ENCODE peak calls at places on chromosomes 11 and 22, in eight cellular contexts. E is NCI-H460; H is NCI-H1105; Z is naive thymus-derived CD4-positive, alpha-beta T cell; V is CD4-positive, alpha-beta memory T cell; C is cardiac septum; Q is left ventricle myocardium superior; X is activated CD4-positive, alpha-beta T cell treated with anti-CD3 and anti-CD28 coated beads, Interleukin-2, amount 10 ng/mL, durations not matched to agents 7 days and 5 days. N is an unnamed sample.

GRCh38 chr22:36546092-36546804 is 17.3 kb upstream of the EIF3D start:
- DNase-seq in Q (peak), E (peak), V (no peak), H (peak), C (no peak), Z (no peak), X (peak), N (peak)

GRCh38 chr11:77656362-77656761 is 18.8 kb upstream of the CLNS1A start:
- DNase-seq in Q (no peak), C (no peak), H (no peak), Z (no peak), E (no peak), V (no peak), X (no peak), N (no peak)

GRCh38 chr11:8813658-8814057 is 97.3 kb upstream of the AKIP1 start:
- DNase-seq in X (peak), V (no peak), C (no peak), E (peak), H (peak), Q (peak), Z (no peak), N (peak)

GRCh38 chr11:125315088-125315740 is 150.7 kb downstream of the PKNOX2 start:
- DNase-seq in V (no peak), H (peak), Q (peak), X (no peak), C (peak), Z (no peak), E (no peak), N (no peak)

GRCh38 chr11:74443071-74443864 is 24.1 kb downstream of the KCNE3 start:
- DNase-seq in Q (no peak), H (peak), V (no peak), E (no peak), C (no peak), X (no peak), Z (no peak), N (no peak)

GRCh38 chr11:121291896-121292502 is 572 bp upstream of the SC5D start:
- DNase-seq in Z (no peak), E (no peak), Q (no peak), V (no peak), C (no peak), X (peak), H (peak), N (no peak)

GRCh38 chr22:41448189-41448808 is 1.7 kb upstream of the TOB2 start:
- DNase-seq in Q (peak), C (peak), Z (peak), X (peak), V (peak), E (peak), H (peak), N (peak)

GRCh38 chr11:16738949-16739262 is 459 bp downstream of the C11orf58 start:
- DNase-seq in Z (no peak), E (no peak), X (no peak), H (no peak), V (no peak), C (no peak), Q (no peak), N (no peak)

GRCh38 chr11:61021661-61022212 is 50.3 kb downstream of the CD6 start:
- DNase-seq in C (no peak), E (no peak), X (peak), H (no peak), Q (peak), V (peak), Z (peak), N (peak)

GRCh38 chr22:45804319-45804985 is 132.8 kb downstream of the ATXN10 start:
- DNase-seq in E (no peak), H (no peak), Z (no peak), Q (no peak), C (no peak), V (no peak), X (no peak), N (no peak)

GRCh38 chr22:50282361-50283144 is 12.4 kb upstream of the MAPK11 start:
- DNase-seq in C (no peak), H (no peak), E (no peak), V (no peak), Z (no peak), Q (no peak), X (no peak), N (no peak)

GRCh38 chr11:36037031-36037430 is 93.2 kb downstream of the LDLRAD3 start:
- DNase-seq in Z (no peak), C (no peak), Q (peak), E (no peak), V (no peak), X (no peak), H (no peak), N (no peak)

GRCh38 chr11:12390258-12390657 is 12.9 kb downstream of the PARVA start:
- DNase-seq in E (no peak), Q (no peak), V (no peak), H (no peak), Z (no peak), C (no peak), X (no peak), N (no peak)

GRCh38 chr11:113202431-113202830 is 112.0 kb upstream of the TTC12 start:
- DNase-seq in H (no peak), V (no peak), C (no peak), E (peak), X (no peak), Z (no peak), Q (no peak), N (no peak)

GRCh38 chr22:37904572-37905533 is 1.2 kb upstream of the MICALL1 start:
- DNase-seq in Q (no peak), X (no peak), Z (no peak), E (peak), V (no peak), H (no peak), C (no peak), N (peak)

GRCh38 chr11:128903248-128904041 is 12.3 kb downstream of the KCNJ5 start:
- DNase-seq in V (no peak), X (no peak), C (no peak), Z (no peak), E (no peak), H (no peak), Q (peak), N (no peak)

GRCh38 chr22:19291218-19291579 is 320 bp downstream of the CLTCL1 start:
- DNase-seq in C (peak), E (peak), V (peak), X (peak), H (no peak), Q (peak), Z (no peak), N (peak)

GRCh38 chr11:128691802-128692749 is 1.8 kb upstream of the FLI1 start:
- DNase-seq in X (no peak), Z (no peak), E (no peak), V (no peak), Q (peak), H (no peak), C (no peak), N (no peak)

GRCh38 chr11:102138677-102139076 is 28.4 kb downstream of the YAP1 start:
- DNase-seq in E (no peak), Z (no peak), Q (no peak), X (no peak), C (no peak), H (no peak), V (no peak), N (no peak)

GRCh38 chr11:31060880-31061279 is 308.7 kb downstream of the DCDC1 start:
- DNase-seq in X (no peak), E (no peak), C (no peak), Z (no peak), V (no peak), H (no peak), Q (peak), N (no peak)

GRCh38 chr11:64225608-64226506 is at the start of the genes NUDT22 and TRPT1:
- DNase-seq in H (peak), V (peak), Z (peak), Q (peak), X (peak), E (peak), C (peak), N (peak)

GRCh38 chr11:80155412-80156017 is 714.7 kb upstream of the TENM4 start:
- DNase-seq in V (no peak), Q (no peak), Z (no peak), X (no peak), C (no peak), H (peak), E (peak), N (no peak)

GRCh38 chr22:38715852-38716251 is 10.1 kb downstream of the GTPBP1 start:
- DNase-seq in Q (no peak), X (no peak), Z (no peak), E (no peak), C (peak), H (no peak), V (no peak), N (no peak)

GRCh38 chr11:118263694-118264567 is at the start of gene MPZL2:
- DNase-seq in Q (peak), X (peak), C (peak), Z (peak), H (peak), V (no peak), E (no peak), N (peak)

GRCh38 chr11:77668760-77669159 is 31.2 kb upstream of the CLNS1A start:
- DNase-seq in C (no peak), V (no peak), Z (no peak), H (no peak), E (no peak), Q (no peak), X (no peak), N (no peak)

GRCh38 chr22:47814474-47814873 is 1052.0 kb downstream of the TBC1D22A start:
- DNase-seq in C (no peak), V (no peak), Z (no peak), E (no peak), X (no peak), Q (no peak), H (no peak), N (no peak)

GRCh38 chr11:17985517-17985916 is 27.3 kb downstream of the SERGEF start:
- DNase-seq in Z (no peak), E (no peak), Q (no peak), H (peak), X (no peak), C (no peak), V (no peak), N (no peak)

GRCh38 chr11:112928136-112928535 is 33.1 kb upstream of the NCAM1 start:
- DNase-seq in X (no peak), V (no peak), E (no peak), C (no peak), Z (no peak), Q (no peak), H (no peak), N (no peak)

GRCh38 chr11:2319791-2320481 is 18.1 kb downstream of the TSPAN32 start:
- DNase-seq in C (peak), Q (no peak), X (no peak), H (no peak), E (no peak), V (no peak), Z (no peak), N (no peak)

N was measured in activated naive CD8-positive, alpha-beta T cell treated with anti-CD3 and anti-CD28 coated beads, Interleukin-2, amount 50 U/mL, for 24 hours.